ENCODE peak calls at places on chromosomes 13 and 19, in ten cellular contexts. L, K, X, F, R, Q, M, Z, G and V are unnamed samples.

GRCh38 chr13:44759222-44759721 is 183.1 kb upstream of the TSC22D1 start:
- DNase-seq in Q (no peak), K (no peak), R (no peak), L (no peak), M (peak), F (no peak), G (no peak), X (no peak), Z (no peak), V (no peak)

GRCh38 chr13:81012031-81012430 is 671.1 kb upstream of the SPRY2 start:
- DNase-seq in X (no peak), Z (no peak), G (no peak), L (no peak), K (no peak), F (no peak), R (no peak), Q (no peak), M (no peak), V (no peak)

GRCh38 chr13:29005035-29005434 is 184.9 kb downstream of the MTUS2 start:
- DNase-seq in X (no peak), R (no peak), K (no peak), Q (no peak), Z (no peak), F (no peak), G (no peak), M (no peak), L (no peak), V (no peak)

GRCh38 chr13:102591988-102592781 is 4.6 kb upstream of the TPP2 start:
- DNase-seq in F (peak), M (peak), Q (peak), Z (peak), G (peak), R (peak), X (peak), L (peak), K (peak), V (no peak)

GRCh38 chr19:12331211-12331941 is 2.1 kb downstream of the ZNF563 start:
- DNase-seq in K (no peak), Q (no peak), L (no peak), X (no peak), M (peak), Z (peak), G (no peak), R (peak), F (no peak), V (no peak)

GRCh38 chr13:44498502-44498901 is 77.6 kb downstream of the TSC22D1 start:
- DNase-seq in F (no peak), M (no peak), L (no peak), K (no peak), R (no peak), Q (no peak), X (no peak), G (no peak), Z (no peak), V (no peak)

GRCh38 chr19:45913874-45914830 is at the start of gene NANOS2:
- DNase-seq in R (no peak), X (no peak), Q (no peak), M (no peak), K (no peak), L (no peak), F (peak), G (no peak), Z (no peak), V (no peak)

GRCh38 chr19:1102407-1103106 is 1.2 kb upstream of the GPX4 start:
- DNase-seq in R (no peak), M (peak), Z (no peak), F (peak), K (peak), X (no peak), Q (peak), L (peak), G (no peak), V (no peak)

GRCh38 chr13:29954082-29955043 is 103.9 kb upstream of the UBL3 start:
- DNase-seq in R (no peak), K (no peak), F (no peak), G (no peak), Z (no peak), L (no peak), X (no peak), M (no peak), Q (no peak), V (no peak)

GRCh38 chr19:46898731-46899130 is 37.9 kb downstream of the ARHGAP35 start:
- DNase-seq in K (peak), R (no peak), X (no peak), F (no peak), Z (no peak), G (no peak), Q (no peak), L (no peak), M (no peak), V (no peak)

GRCh38 chr13:41199061-41199460 is 4.7 kb upstream of the KBTBD7 start:
- DNase-seq in Q (no peak), F (no peak), L (no peak), X (no peak), K (no peak), R (no peak), M (no peak), Z (no peak), G (no peak), V (no peak)

GRCh38 chr13:41193469-41193868 is 900 bp downstream of the KBTBD7 start:
- DNase-seq in M (no peak), F (no peak), Q (no peak), K (no peak), R (no peak), Z (no peak), X (no peak), L (no peak), G (no peak), V (no peak)

GRCh38 chr13:41196011-41196410 is 1.6 kb upstream of the KBTBD7 start:
- DNase-seq in X (no peak), Q (no peak), F (no peak), L (no peak), K (no peak), Z (no peak), R (no peak), G (no peak), M (no peak), V (no peak)

GRCh38 chr13:41196620-41197019 is 2.3 kb upstream of the KBTBD7 start:
- DNase-seq in F (no peak), Z (no peak), L (no peak), R (no peak), K (peak), G (no peak), M (no peak), X (no peak), Q (no peak), V (no peak)

DNA sequence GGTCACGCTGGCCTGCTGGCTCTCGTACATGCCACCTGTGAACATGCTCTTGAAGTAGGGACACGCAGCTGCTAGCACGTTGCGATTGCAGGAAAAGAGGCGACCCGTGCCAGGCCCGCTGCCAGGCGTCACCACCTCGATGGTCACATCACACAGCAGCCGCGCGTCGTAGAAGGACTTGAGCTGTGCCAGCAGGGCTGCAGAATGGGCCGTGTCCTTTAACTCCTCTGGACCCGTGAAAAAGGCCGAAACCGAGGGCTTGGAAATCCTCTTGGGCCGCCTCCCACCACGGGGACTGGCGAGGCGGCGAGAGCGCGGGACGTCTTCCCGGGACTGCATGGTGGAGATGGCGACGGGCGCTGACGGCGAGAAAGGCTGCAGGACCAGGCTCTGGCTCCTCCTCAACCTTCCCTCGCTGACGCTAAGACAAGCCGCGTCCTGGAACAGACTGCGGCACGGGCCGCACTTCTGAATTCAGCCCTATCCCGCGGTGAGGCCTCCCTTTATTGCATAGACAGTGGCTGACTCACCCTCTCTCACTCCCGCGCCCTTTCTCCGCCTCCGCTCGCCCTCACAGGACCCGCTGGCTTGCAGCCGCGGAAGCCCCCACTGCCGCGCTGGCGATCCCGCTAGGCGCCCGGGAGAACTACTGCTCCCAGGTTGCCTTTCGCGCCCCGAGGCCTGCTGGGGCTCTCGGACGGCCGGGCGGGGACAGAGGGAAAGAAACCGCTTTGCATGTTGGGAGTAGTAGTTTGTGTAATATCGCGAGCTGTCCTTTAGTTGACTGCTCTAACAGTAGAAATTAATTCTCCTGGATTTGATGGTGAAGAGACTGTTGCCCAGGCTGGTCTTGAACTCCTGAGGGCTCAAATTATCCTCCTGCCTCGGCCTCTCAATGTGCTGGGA is at the start of gene KBTBD7:
- DNase-seq in X (peak), Q (peak), G (peak), R (peak), F (peak), L (peak), K (peak), M (peak), Z (peak), V (peak)
- TF ChIP-seq CTCF in X (peak), Q (no peak), G (no peak), R (no peak), F (no peak), L (no peak), K (no peak), M (no peak), Z (no peak), V (no peak)

GRCh38 chr19:7864719-7865074 is 9.5 kb downstream of the PRR36 start:
- DNase-seq in K (no peak), L (no peak), M (no peak), Q (no peak), G (no peak), X (no peak), R (no peak), Z (no peak), F (no peak), V (no peak)

GRCh38 chr19:7867092-7867844 is 6.9 kb downstream of the PRR36 start:
- DNase-seq in L (no peak), Z (no peak), X (no peak), R (no peak), M (no peak), K (no peak), Q (no peak), G (no peak), F (no peak), V (no peak)

GRCh38 chr19:7868326-7868670 is 5.9 kb downstream of the PRR36 start:
- DNase-seq in Z (no peak), K (no peak), M (no peak), G (no peak), R (no peak), L (no peak), X (no peak), Q (no peak), F (no peak), V (no peak)

GRCh38 chr19:7865262-7865911 is 8.8 kb downstream of the PRR36 start:
- DNase-seq in L (no peak), G (no peak), R (no peak), M (no peak), Q (no peak), K (no peak), Z (no peak), F (no peak), X (no peak), V (no peak)

DNA sequence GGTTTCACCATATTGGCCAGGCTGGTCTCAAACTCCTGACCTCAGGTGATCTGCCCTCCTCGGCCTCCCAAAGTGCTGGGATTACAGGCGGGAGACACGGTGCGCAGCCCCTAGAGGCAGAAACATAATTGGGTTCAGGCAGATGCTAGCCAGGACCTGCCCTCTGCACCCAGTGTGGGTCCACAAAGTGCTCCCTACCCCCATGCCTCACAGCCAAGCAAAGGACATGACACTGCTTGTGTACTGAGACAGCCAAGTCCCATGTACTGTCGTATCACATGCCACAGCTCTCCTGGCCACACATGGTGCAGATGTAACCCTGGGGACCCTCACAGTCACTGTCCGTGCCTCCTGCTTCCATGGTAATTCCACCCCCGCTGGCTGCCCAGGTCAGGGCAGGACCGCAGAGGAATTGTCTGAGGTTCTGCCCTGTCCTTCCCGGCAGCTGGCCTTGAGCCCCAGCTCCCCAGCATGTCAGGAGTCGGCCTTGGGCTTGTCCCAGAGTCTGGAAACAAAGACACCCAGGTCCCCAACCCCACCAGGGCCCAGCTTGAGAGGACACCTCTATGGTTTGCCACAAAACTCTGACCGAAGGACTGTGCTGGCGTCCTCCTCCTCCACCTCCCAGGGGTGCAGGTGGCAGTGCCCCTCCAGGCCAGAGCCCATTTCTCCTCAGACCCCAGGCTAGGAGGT is 7.6 kb downstream of the PRR36 start:
- DNase-seq in G (no peak), Z (no peak), L (no peak), R (no peak), X (no peak), K (no peak), F (no peak), Q (no peak), M (no peak), V (no peak)
- TF ChIP-seq CTCF in G (no peak), Z (no peak), L (no peak), R (no peak), X (no peak), K (no peak), F (no peak), Q (no peak), M (no peak), V (no peak)

DNA sequence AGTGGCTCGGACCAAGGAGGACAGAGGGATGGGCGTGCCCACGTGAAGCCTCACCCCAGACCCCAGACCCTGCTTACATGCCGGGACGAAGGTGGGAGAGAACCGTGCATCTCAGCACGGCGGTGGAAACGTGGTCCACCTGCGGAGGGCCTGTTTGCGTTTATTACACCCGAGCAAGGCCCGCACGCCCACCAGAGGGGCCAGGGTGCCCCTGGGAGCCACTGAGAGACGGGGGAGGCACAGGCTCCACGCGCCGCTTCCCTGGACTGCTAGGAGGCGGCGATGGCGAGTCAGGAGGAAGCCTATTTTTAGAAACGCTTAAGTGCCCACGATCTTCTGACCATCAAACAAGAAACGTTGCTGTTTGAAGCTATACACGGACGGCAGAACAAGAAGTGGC is 80.7 kb downstream of the ATP11A start:
- DNase-seq in F (no peak), L (no peak), G (no peak), X (no peak), Z (no peak), Q (no peak), K (no peak), R (no peak), M (no peak), V (no peak)
- TF ChIP-seq CTCF in F (no peak), L (no peak), G (no peak), X (no peak), Z (no peak), Q (no peak), K (no peak), R (no peak), M (no peak), V (no peak)

GRCh38 chr13:43132228-43132627 is 108.8 kb downstream of the DNAJC15 start:
- DNase-seq in Z (peak), R (peak), X (no peak), L (peak), Q (no peak), G (no peak), M (peak), F (peak), K (peak), V (peak)
- TF ChIP-seq CTCF in Z (no peak), R (peak), X (no peak), L (peak), Q (no peak), G (peak), M (peak), F (peak), K (peak), V (peak)